ENCODE peak calls at places on chromosomes 16 and 17, in ten cellular contexts. C is SK-N-SH; W is cardiac fibroblast; P is uterus; J is neuronal stem cell; N is mesendoderm; T is pancreas; R is Karpas-422; G is AG04450; E is CD8-positive, alpha-beta T cell. A is an unnamed sample.
A peak's percentile ranks its signal among the peaks of the same experiment; 100 is the strongest.

GRCh38 chr16:7303014-7303676 is 29.5 kb upstream of the RBFOX1 start:
- DNase-seq in T (peak; percentile 42), R (no peak), W (no peak), N (peak; percentile 59), G (no peak), J (peak; percentile 49), E (no peak), C (peak; percentile 67), P (no peak), A (no peak)

GRCh38 chr16:73192227-73192894 is 144.4 kb upstream of the ZFHX3 start:
- DNase-seq in G (no peak), T (no peak), W (no peak), P (no peak), J (no peak), C (no peak), E (no peak), R (no peak), N (no peak), A (no peak)

GRCh38 chr16:70520612-70521297 is 2.6 kb downstream of the COG4 start:
- DNase-seq in T (no peak), R (no peak), C (no peak), W (peak; percentile 77), N (no peak), E (no peak), P (no peak), G (no peak), J (no peak), A (no peak)

GRCh38 chr17:9750488-9750887 is 40.9 kb downstream of the DHRS7C start:
- DNase-seq in R (no peak), E (no peak), W (no peak), J (no peak), G (no peak), T (no peak), N (no peak), P (no peak), C (no peak), A (no peak)

GRCh38 chr17:60506312-60506711 is 19.7 kb downstream of the APPBP2 start:
- DNase-seq in G (peak; percentile 60), E (no peak), N (peak; percentile 12), C (no peak), P (no peak), W (peak; percentile 94), J (no peak), T (no peak), R (no peak), A (no peak)

GRCh38 chr17:45814622-45815606 is 29.8 kb upstream of the SPPL2C start:
- DNase-seq in E (no peak), G (no peak), P (no peak), R (no peak), W (no peak), T (no peak), J (no peak), N (no peak), C (no peak), A (no peak)

GRCh38 chr17:4509923-4510614 is 11.4 kb downstream of the SPNS2 start:
- DNase-seq in T (no peak), G (no peak), P (no peak), E (no peak), J (no peak), R (no peak), W (no peak), N (no peak), C (no peak), A (no peak)

GRCh38 chr17:47857551-47858410 is 6.8 kb upstream of the SP6 start:
- DNase-seq in G (no peak), W (no peak), R (no peak), C (no peak), T (no peak), J (no peak), N (peak; percentile 82), E (no peak), P (no peak), A (no peak)

GRCh38 chr17:9958586-9959281 is 53.7 kb upstream of the RCVRN start:
- DNase-seq in R (no peak), W (no peak), T (no peak), E (no peak), C (no peak), J (peak; percentile 49), N (no peak), P (no peak), G (no peak), A (no peak)

GRCh38 chr16:9258423-9259051 is 167.1 kb downstream of the HAPSTR1 start:
- DNase-seq in C (peak; percentile 63), T (no peak), G (no peak), P (no peak), R (peak; percentile 85), N (peak; percentile 72), W (peak; percentile 6), J (peak; percentile 52), E (no peak), A (peak; percentile 34)

GRCh38 chr17:77887464-77888241 is 70.8 kb upstream of the TNRC6C start:
- DNase-seq in G (peak; percentile 16), E (peak; percentile 86), T (no peak), R (no peak), J (peak; percentile 56), P (peak; percentile 87), N (peak; percentile 29), W (peak; percentile 80), C (no peak), A (no peak)

GRCh38 chr16:54521327-54521726 is 234.7 kb upstream of the IRX3 start:
- DNase-seq in W (no peak), R (no peak), J (no peak), T (no peak), G (no peak), N (no peak), E (no peak), C (no peak), P (no peak), A (no peak)

DNA sequence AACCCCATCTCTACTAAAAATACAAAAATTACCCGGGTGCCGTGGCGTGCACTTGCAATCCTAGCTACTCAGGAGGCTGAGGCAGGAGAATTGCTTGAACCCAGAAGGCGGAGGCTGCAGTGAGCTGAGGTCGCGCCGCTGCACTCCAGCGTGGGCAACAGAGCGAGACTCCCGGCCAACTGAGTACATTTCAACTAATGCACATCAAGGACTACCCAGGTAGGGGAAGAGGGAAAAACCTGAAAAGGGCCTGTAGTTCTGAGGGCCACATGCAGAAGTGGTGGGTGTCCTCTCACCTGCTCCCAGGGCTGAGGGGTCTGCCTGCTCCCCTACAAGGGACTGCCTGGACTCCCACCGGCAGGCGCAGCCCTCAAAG is 584 bp upstream of the SLC16A5 start:
- DNase-seq in E (no peak), N (no peak), G (no peak), R (no peak), C (no peak), W (no peak), P (no peak), T (no peak), J (no peak), A (no peak)
- H3K4me3 ChIP-seq in E (peak overlapping the region; percentile 49), N (peak overlapping the region; percentile 21), G (peak overlapping the region; percentile 61), R (no peak overlapping the region), C (no peak overlapping the region), W (peak overlapping the region; percentile 51), P (peak overlapping the region; percentile 42), T (peak overlapping the region; percentile 48), J (peak overlapping the region; percentile 86), A (peak overlapping the region; percentile 83)

GRCh38 chr17:81043725-81044427 is 8.9 kb downstream of the BAIAP2 start:
- DNase-seq in N (peak; percentile 90), J (no peak), R (no peak), P (peak; percentile 46), G (no peak), T (no peak), C (peak; percentile 44), W (no peak), E (no peak), A (peak; percentile 71)
- H3K4me3 ChIP-seq in N (no peak overlapping the region), J (no peak overlapping the region), R (no peak overlapping the region), P (no peak overlapping the region), G (no peak overlapping the region), T (no peak overlapping the region), C (no peak overlapping the region), W (no peak overlapping the region), E (no peak overlapping the region), A (peak overlapping the region; percentile 53)

GRCh38 chr17:57900991-57901743 is 51.3 kb upstream of the MRPS23 start:
- DNase-seq in C (no peak), E (no peak), T (no peak), P (no peak), R (no peak), N (no peak), J (no peak), W (no peak), G (no peak), A (no peak)

GRCh38 chr17:57905875-57906455 is 49.2 kb downstream of the CUEDC1 start:
- DNase-seq in E (no peak), N (no peak), J (no peak), P (no peak), C (no peak), G (no peak), W (no peak), T (no peak), R (no peak), A (no peak)

GRCh38 chr17:57903961-57904360 is 51.3 kb downstream of the CUEDC1 start:
- DNase-seq in W (no peak), J (no peak), G (no peak), R (no peak), E (no peak), T (no peak), C (no peak), P (no peak), N (no peak), A (no peak)

GRCh38 chr17:57902117-57902799 is 52.4 kb upstream of the MRPS23 start:
- DNase-seq in P (no peak), E (no peak), T (no peak), G (no peak), N (no peak), R (no peak), C (no peak), J (no peak), W (no peak), A (no peak)

DNA sequence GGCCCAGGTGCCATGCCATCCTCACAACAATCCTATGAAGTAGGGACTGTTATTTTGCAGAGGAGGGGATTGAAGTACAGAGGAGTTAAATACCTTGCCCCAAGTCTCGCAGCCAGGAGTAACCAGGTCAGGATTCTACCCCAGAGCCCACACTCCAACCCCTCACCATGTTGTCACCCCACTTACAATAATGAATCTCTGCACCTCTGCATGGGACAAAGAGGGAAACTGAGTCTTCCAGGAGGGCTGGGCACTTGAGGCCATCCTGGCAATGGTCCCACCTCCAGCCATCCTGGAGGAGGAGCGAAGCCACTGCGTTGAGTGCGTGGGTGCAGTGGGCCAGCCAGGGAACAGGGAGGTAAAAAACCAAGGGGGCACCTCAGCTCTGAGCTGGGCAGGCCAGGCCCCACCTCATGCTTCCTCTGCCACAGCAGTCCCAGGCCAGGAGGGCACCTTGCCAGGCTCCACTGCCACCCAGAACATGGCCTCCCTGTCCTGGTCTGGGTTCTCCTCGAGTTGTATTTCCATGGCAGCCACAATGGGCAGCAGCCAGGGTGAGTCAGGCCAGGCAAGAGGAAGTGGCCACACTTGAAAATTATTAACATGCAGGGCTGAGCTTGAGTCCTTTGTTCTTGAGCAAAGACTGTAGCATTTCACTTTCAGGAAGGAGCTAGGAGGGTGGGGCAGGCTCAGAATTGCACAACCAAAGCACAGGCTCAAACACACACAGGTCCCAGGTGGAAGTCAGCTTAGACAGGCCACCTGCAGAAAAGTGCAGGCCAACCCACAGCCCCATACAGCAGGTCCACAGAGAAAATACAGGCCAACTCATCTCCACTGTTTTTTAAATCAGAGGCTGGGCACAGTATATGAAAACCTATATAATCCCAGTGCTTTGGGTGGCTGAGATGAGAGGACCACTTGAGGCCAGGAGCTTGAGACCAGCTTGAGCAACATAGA is 52.1 kb downstream of the CUEDC1 start:
- DNase-seq in J (no peak), W (peak; percentile 90), G (no peak), P (peak; percentile 75), R (peak; percentile 57), C (no peak), E (no peak), N (no peak), T (peak; percentile 98), A (peak; percentile 92)
- H3K4me3 ChIP-seq in J (no peak overlapping the region), W (no peak overlapping the region), G (no peak overlapping the region), P (no peak overlapping the region), R (no peak overlapping the region), C (no peak overlapping the region), E (no peak overlapping the region), N (no peak overlapping the region), T (no peak overlapping the region), A (peak overlapping the region; percentile 31)

GRCh38 chr16:979859-980594 is 1.5 kb upstream of the SOX8 start:
- DNase-seq in W (no peak), J (no peak), T (peak; percentile 77), E (no peak), G (no peak), P (no peak), R (no peak), C (peak; percentile 48), N (peak; percentile 42), A (no peak)
- H3K4me3 ChIP-seq in W (no peak overlapping the region), J (peak overlapping the region; percentile 77), T (peak overlapping the region; percentile 50), E (peak overlapping the region; percentile 65), G (no peak overlapping the region), P (no peak overlapping the region), R (no peak overlapping the region), C (no peak overlapping the region), N (no peak overlapping the region), A (peak overlapping the region; percentile 66)

A was measured in HCT116.